ENCODE peak calls at places on chromosomes 2 and 18, in eight cellular contexts. L, C, I, D, G, U, O and X are unnamed samples.

GRCh38 chr2:236954641-236955040 is 131.0 kb upstream of the COPS8 start:
- DNase-seq in L (peak), C (no peak), I (no peak), D (no peak), G (no peak), U (peak), O (no peak), X (no peak)

GRCh38 chr18:39463986-39464385 is 1898.4 kb upstream of the CELF4 start:
- DNase-seq in L (no peak), C (no peak), I (no peak), D (no peak), G (no peak), U (no peak), O (no peak), X (no peak)

GRCh38 chr2:217908544-217908943 is 94.3 kb downstream of the TNS1 start:
- DNase-seq in L (no peak), C (no peak), I (no peak), D (no peak), G (no peak), U (no peak), O (no peak), X (no peak)

GRCh38 chr2:96868555-96869280 is 1.2 kb downstream of the SEMA4C start:
- DNase-seq in L (peak), C (peak), I (peak), D (peak), G (no peak), U (peak), O (peak), X (peak)

GRCh38 chr2:113834057-113834720 is 55.7 kb upstream of the ACTR3 start:
- DNase-seq in L (no peak), C (no peak), I (no peak), D (no peak), G (no peak), U (no peak), O (no peak), X (no peak)

GRCh38 chr2:36858551-36859365 is 107.6 kb downstream of the STRN start:
- DNase-seq in L (no peak), C (no peak), I (no peak), D (no peak), G (no peak), U (no peak), O (no peak), X (no peak)

GRCh38 chr2:3667151-3667631 is 9.2 kb downstream of the ALLC start:
- DNase-seq in L (peak), C (no peak), I (no peak), D (no peak), G (no peak), U (peak), O (no peak), X (no peak)

GRCh38 chr2:125418483-125418882 is 1237.5 kb upstream of the GYPC start:
- DNase-seq in L (no peak), C (no peak), I (no peak), D (no peak), G (no peak), U (no peak), O (no peak), X (no peak)

GRCh38 chr2:70471129-70471528 is 82.5 kb downstream of the TGFA start:
- DNase-seq in L (no peak), C (no peak), I (no peak), D (no peak), G (no peak), U (no peak), O (no peak), X (no peak)

GRCh38 chr2:189783927-189784867 is at the start of the genes ORMDL1 and PMS1:
- DNase-seq in L (peak), C (peak), I (peak), D (peak), G (no peak), U (peak), O (peak), X (peak)

GRCh38 chr2:39492095-39492590 is 55.1 kb upstream of the MAP4K3 start:
- DNase-seq in L (no peak), C (peak), I (no peak), D (peak), G (no peak), U (no peak), O (no peak), X (peak)

GRCh38 chr2:238439093-238439849 is 12.5 kb downstream of the ASB1 start:
- DNase-seq in L (peak), C (no peak), I (no peak), D (no peak), G (peak), U (no peak), O (peak), X (peak)